ENCODE peak calls at places on chromosomes 7 and 10, in five cellular contexts. H is SK-N-SH, D is Panc1, N is GM23338, A is H1. I is an unnamed sample.

GRCh38 chr10:62506371-62506770 is 132.2 kb downstream of the ZNF365 start:
- DNase-seq in H (no peak), D (no peak), N (no peak), A (no peak), I (no peak)

GRCh38 chr7:30741289-30741688 is 10.6 kb upstream of the INMT start:
- DNase-seq in H (no peak), D (no peak), N (no peak), A (no peak), I (no peak)

GRCh38 chr7:97835296-97836138 is 36.7 kb downstream of the ASNS start:
- DNase-seq in H (peak), D (peak), N (peak), A (no peak), I (no peak)

GRCh38 chr10:62069452-62070191 is 168.1 kb downstream of the ARID5B start:
- DNase-seq in H (no peak), D (no peak), N (no peak), A (no peak), I (no peak)

GRCh38 chr7:13099197-13099795 is 411.9 kb downstream of the ARL4A start:
- DNase-seq in H (no peak), D (peak), N (no peak), A (no peak), I (no peak)

GRCh38 chr7:27940341-27940740 is 200.4 kb downstream of the TAX1BP1 start:
- DNase-seq in H (no peak), D (no peak), N (no peak), A (no peak), I (no peak)

GRCh38 chr7:1843921-1844335 is 173.9 kb downstream of the ELFN1 start:
- DNase-seq in H (no peak), D (no peak), N (no peak), A (no peak), I (no peak)

GRCh38 chr10:93471110-93471651 is 11.0 kb downstream of the MYOF start:
- DNase-seq in H (no peak), D (peak), N (no peak), A (no peak), I (no peak)

GRCh38 chr7:4845740-4846142 is 16.1 kb downstream of the PAPOLB start:
- DNase-seq in H (peak), D (no peak), N (peak), A (peak), I (no peak)

GRCh38 chr10:72525277-72525676 is 100.6 kb downstream of the MICU1 start:
- DNase-seq in H (no peak), D (no peak), N (no peak), A (no peak), I (no peak)

GRCh38 chr7:120583835-120584586 is 273.9 kb downstream of the TSPAN12 start:
- DNase-seq in H (no peak), D (no peak), N (peak), A (no peak), I (no peak)

GRCh38 chr7:94907420-94908203 is at the start of gene PPP1R9A:
- DNase-seq in H (peak), D (no peak), N (peak), A (peak), I (no peak)

GRCh38 chr10:10630281-10630680 is 387.4 kb upstream of the CELF2 start:
- DNase-seq in H (no peak), D (no peak), N (no peak), A (no peak), I (no peak)

GRCh38 chr7:74256446-74257408 is 2.5 kb upstream of the RFC2 start:
- DNase-seq in H (no peak), D (no peak), N (no peak), A (no peak), I (no peak)

GRCh38 chr10:101858723-101859500 is 15.3 kb upstream of the KCNIP2 start:
- DNase-seq in H (no peak), D (no peak), N (no peak), A (no peak), I (no peak)

GRCh38 chr10:69459101-69459805 is 8.0 kb downstream of the TSPAN15 start:
- DNase-seq in H (no peak), D (no peak), N (no peak), A (no peak), I (no peak)

GRCh38 chr7:158572000-158572828 is 15.4 kb downstream of the PTPRN2 start:
- DNase-seq in H (peak), D (peak), N (peak), A (no peak), I (no peak)

GRCh38 chr10:28604567-28605536 is 71.9 kb downstream of the WAC start:
- DNase-seq in H (no peak), D (no peak), N (no peak), A (no peak), I (no peak)

GRCh38 chr10:11746883-11747539 is 4.8 kb downstream of the ECHDC3 start:
- DNase-seq in H (no peak), D (no peak), N (no peak), A (no peak), I (no peak)

GRCh38 chr10:73094249-73094850 is 2.3 kb downstream of the P4HA1 start:
- DNase-seq in H (no peak), D (no peak), N (no peak), A (no peak), I (no peak)

GRCh38 chr7:1131471-1132265 is 28.3 kb downstream of the ZFAND2A start:
- DNase-seq in H (no peak), D (no peak), N (no peak), A (no peak), I (no peak)

GRCh38 chr10:101467286-101467770 is 113.4 kb downstream of the BTRC start:
- DNase-seq in H (peak), D (peak), N (peak), A (no peak), I (peak)

GRCh38 chr10:101818958-101819633 is 852 bp upstream of the OGA start:
- DNase-seq in H (no peak), D (no peak), N (peak), A (no peak), I (no peak)

GRCh38 chr7:512146-512510 is 7.5 kb downstream of the PDGFA start:
- DNase-seq in H (no peak), D (no peak), N (no peak), A (no peak), I (no peak)

GRCh38 chr7:32588657-32589056 is 93.4 kb downstream of the AVL9 start:
- DNase-seq in H (no peak), D (no peak), N (no peak), A (no peak), I (no peak)

GRCh38 chr7:25192043-25192442 is 36.2 kb downstream of the NPVF start:
- DNase-seq in H (no peak), D (no peak), N (no peak), A (no peak), I (no peak)

GRCh38 chr10:106043833-106044232 is 1120.7 kb downstream of the SORCS1 start:
- DNase-seq in H (no peak), D (no peak), N (no peak), A (no peak), I (no peak)

GRCh38 chr7:3578399-3578798 is 277.3 kb downstream of the SDK1 start:
- DNase-seq in H (no peak), D (no peak), N (no peak), A (no peak), I (no peak)

GRCh38 chr10:124041684-124042445 is 51.5 kb downstream of the CHST15 start:
- DNase-seq in H (no peak), D (no peak), N (no peak), A (no peak), I (no peak)

GRCh38 chr7:158827411-158828342 is 1.6 kb downstream of the ESYT2 start:
- DNase-seq in H (no peak), D (no peak), N (no peak), A (no peak), I (no peak)

GRCh38 chr7:28078036-28078901 is 102.3 kb downstream of the JAZF1 start:
- DNase-seq in H (peak), D (no peak), N (peak), A (no peak), I (no peak)

GRCh38 chr10:102422586-102423129 is 2.0 kb downstream of the FBXL15 start:
- DNase-seq in H (peak), D (peak), N (peak), A (peak), I (peak)

GRCh38 chr10:119189811-119190282 is 11.2 kb upstream of the PRDX3 start:
- DNase-seq in H (no peak), D (no peak), N (no peak), A (no peak), I (no peak)

GRCh38 chr7:141737836-141738591 is at the start of gene SSBP1:
- DNase-seq in H (peak), D (peak), N (peak), A (peak), I (peak)
- TF ChIP-seq POLR2AphosphoS5 in H (peak), D (peak), N (peak), A (peak), I (peak)

DNA sequence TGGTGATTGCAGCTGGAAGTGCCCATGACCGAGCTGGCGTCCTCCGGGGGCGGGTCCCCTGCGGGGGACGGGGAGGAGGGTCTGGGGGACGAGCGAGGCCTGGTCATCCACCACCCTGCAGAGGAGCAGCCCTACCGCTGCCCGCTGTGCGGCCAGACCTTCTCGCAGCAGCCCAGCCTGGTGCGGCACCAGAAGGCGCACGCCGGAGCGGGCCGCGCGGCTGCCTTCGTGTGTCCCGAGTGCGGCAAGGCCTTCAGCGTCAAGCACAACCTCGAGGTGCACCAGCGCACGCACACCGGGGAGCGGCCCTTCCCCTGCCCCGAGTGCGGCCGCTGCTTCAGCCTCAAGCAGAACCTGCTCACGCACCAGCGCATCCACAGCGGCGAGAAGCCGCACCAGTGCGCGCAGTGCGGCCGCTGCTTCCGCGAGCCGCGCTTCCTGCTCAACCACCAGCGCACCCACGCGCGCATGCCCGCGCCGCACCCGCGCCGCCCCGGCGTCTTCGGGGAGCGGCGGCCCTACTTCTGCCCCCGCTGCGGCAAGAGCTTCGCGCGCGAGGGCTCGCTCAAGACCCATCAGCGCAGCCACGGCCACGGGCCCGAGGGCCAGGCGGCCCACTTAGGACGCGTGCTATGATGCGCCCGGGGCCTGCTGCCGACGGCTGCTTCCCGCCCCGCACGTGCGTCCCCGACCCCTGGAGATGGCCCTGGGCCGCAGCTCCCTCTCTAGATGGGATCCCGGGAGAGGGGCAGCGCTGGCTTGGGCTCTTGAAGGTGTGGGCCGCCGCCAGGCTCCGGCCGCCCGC is 28.7 kb downstream of the ZNF775 start:
- DNase-seq in H (no peak), D (no peak), N (no peak), A (no peak), I (no peak)
- H3K27ac ChIP-seq in H (no peak), D (no peak), N (no peak), A (no peak), I (peak)

GRCh38 chr10:81655986-81656385 is 219.0 kb upstream of the NRG3 start:
- DNase-seq in H (no peak), D (no peak), N (no peak), A (no peak), I (no peak)
- TF ChIP-seq POLR2AphosphoS5 in H (no peak), D (no peak), N (no peak), A (no peak), I (no peak)

DNA sequence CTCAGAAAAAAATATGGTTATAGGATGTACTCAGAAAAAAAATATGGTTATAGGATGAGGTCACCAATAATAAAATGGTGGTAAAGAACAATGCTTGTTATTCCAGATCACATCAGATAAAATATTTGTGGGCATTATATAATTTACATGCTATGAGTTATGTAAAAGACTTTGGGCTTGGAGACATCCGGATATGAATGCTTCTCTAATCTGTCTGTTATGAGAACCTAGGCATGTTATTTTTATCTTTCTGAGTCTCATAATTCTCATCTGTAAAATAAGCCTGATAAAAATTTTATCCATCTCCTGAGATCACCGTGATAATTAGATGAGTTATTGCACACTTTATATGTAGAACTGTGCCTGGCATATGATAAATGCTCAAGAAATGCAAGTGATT is 37.8 kb downstream of the DKK1 start:
- DNase-seq in H (no peak), D (no peak), N (no peak), A (no peak), I (no peak)
- H3K27ac ChIP-seq in H (peak), D (peak), N (no peak), A (no peak), I (no peak)

GRCh38 chr10:56934515-56934914 is 573.5 kb upstream of the ZWINT start:
- DNase-seq in H (no peak), D (no peak), N (no peak), A (no peak), I (no peak)

GRCh38 chr10:56928717-56929116 is 567.7 kb upstream of the ZWINT start:
- DNase-seq in H (no peak), D (no peak), N (no peak), A (no peak), I (no peak)
- TF ChIP-seq POLR2AphosphoS5 in H (no peak), D (no peak), N (no peak), A (no peak), I (no peak)

DNA sequence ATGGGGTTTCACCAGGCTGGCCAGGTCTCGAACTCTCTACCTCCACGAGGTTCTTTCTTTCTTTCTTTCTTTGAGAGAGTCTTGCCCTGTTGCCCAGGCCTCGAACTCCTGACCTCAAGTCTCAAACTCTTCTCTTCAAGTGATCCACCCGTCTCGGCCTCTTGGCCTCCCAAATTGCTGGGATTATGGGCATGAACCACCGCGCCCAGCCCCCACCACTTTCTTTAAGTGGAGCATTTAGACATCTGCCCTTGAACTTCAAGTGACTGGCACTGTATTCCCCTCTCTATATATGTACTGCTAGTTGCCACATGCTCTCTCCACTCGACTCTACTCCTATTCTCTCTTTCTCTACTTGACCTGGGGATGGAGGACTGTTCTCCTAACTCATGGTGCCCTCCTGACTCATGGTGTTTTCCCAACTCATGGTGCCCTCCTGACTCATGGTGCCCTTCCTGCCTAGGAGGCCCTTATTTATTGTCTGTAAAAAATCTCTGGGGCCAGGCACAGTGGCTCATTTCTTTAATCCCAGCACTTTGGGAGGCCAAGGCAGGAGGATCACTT is 19.3 kb upstream of the ACHE start:
- DNase-seq in H (no peak), D (no peak), N (no peak), A (no peak), I (no peak)
- H3K27ac ChIP-seq in H (no peak), D (no peak), N (no peak), A (no peak), I (no peak)

GRCh38 chr10:97708976-97709745 is 4.4 kb upstream of the MARVELD1 start:
- DNase-seq in H (peak), D (no peak), N (peak), A (no peak), I (peak)
- TF ChIP-seq POLR2AphosphoS5 in H (no peak), D (no peak), N (no peak), A (no peak), I (no peak)